ENCODE peak calls at places on chromosomes 12 and 14, in six cellular contexts. K, E, T, W, I and M are unnamed samples.

GRCh38 chr12:88471641-88472040 is 108.6 kb downstream of the KITLG start:
- DNase-seq in K (peak; percentile 32), E (peak; percentile 52), T (no peak), W (peak; percentile 45), I (no peak), M (no peak)

GRCh38 chr12:44972746-44973421 is 78.0 kb downstream of the DBX2 start:
- DNase-seq in K (no peak), E (peak; percentile 62), T (peak; percentile 46), W (no peak), I (no peak), M (no peak)

GRCh38 chr14:32017587-32017986 is 59.5 kb upstream of the ARHGAP5 start:
- DNase-seq in K (no peak), E (no peak), T (no peak), W (no peak), I (no peak), M (no peak)

GRCh38 chr12:28781671-28782652 is 367.1 kb upstream of the FAR2 start:
- DNase-seq in K (no peak), E (no peak), T (no peak), W (no peak), I (no peak), M (no peak)

GRCh38 chr12:93181396-93181965 is 196.2 kb upstream of the NUDT4 start:
- DNase-seq in K (no peak), E (no peak), T (no peak), W (no peak), I (no peak), M (no peak)

GRCh38 chr12:10395390-10395998 is 5.7 kb upstream of the KLRK1 start:
- DNase-seq in K (peak; percentile 79), E (peak; percentile 9), T (no peak), W (no peak), I (no peak), M (no peak)

GRCh38 chr14:32129124-32129523 is 52.0 kb downstream of the ARHGAP5 start:
- DNase-seq in K (peak; percentile 60), E (no peak), T (no peak), W (no peak), I (no peak), M (no peak)

GRCh38 chr12:41962171-41962572 is 182.5 kb downstream of the GXYLT1 start:
- DNase-seq in K (no peak), E (peak; percentile 81), T (no peak), W (no peak), I (no peak), M (no peak)

GRCh38 chr12:124655317-124656213 is 88.2 kb upstream of the NCOR2 start:
- DNase-seq in K (peak; percentile 73), E (peak; percentile 98), T (peak; percentile 98), W (peak; percentile 82), I (no peak), M (no peak)

GRCh38 chr12:128075332-128075731 is 191.6 kb upstream of the TMEM132C start:
- DNase-seq in K (no peak), E (no peak), T (no peak), W (no peak), I (no peak), M (no peak)

GRCh38 chr12:54991161-54991991 is 6.8 kb upstream of the TESPA1 start:
- DNase-seq in K (no peak), E (no peak), T (no peak), W (no peak), I (no peak), M (peak; percentile 32)

GRCh38 chr14:104956290-104956890 is 21.8 kb downstream of the AHNAK2 start:
- DNase-seq in K (no peak), E (no peak), T (peak; percentile 4), W (no peak), I (no peak), M (no peak)

GRCh38 chr12:106764738-106765137 is 9.7 kb upstream of the RIC8B start:
- DNase-seq in K (no peak), E (peak; percentile 64), T (no peak), W (peak; percentile 56), I (no peak), M (no peak)

GRCh38 chr12:13027032-13027431 is 17.1 kb upstream of the FAM234B start:
- DNase-seq in K (no peak), E (no peak), T (no peak), W (no peak), I (no peak), M (no peak)

GRCh38 chr12:53122961-53123468 is 19.7 kb downstream of the SOAT2 start:
- DNase-seq in K (peak; percentile 6), E (peak; percentile 72), T (no peak), W (no peak), I (no peak), M (no peak)